ENCODE peak calls at places on chromosomes 12 and 14, in nine cellular contexts. O, P, B, R, Y, M, Q, C and G are unnamed samples.

GRCh38 chr12:130013771-130014484 is 110.1 kb upstream of the TMEM132D start:
- DNase-seq in O (no peak), P (no peak), B (peak; percentile 34), R (peak; percentile 83), Y (peak; percentile 22), M (peak; percentile 48), Q (no peak), C (peak; percentile 13), G (peak; percentile 70)

GRCh38 chr12:109157986-109158385 is 41.6 kb downstream of the ACACB start:
- DNase-seq in O (no peak), P (no peak), B (no peak), R (no peak), Y (no peak), M (no peak), Q (no peak), C (no peak), G (no peak)

GRCh38 chr12:70637686-70638085 is 457 bp upstream of the PTPRB start:
- DNase-seq in O (no peak), P (no peak), B (no peak), R (no peak), Y (no peak), M (no peak), Q (no peak), C (no peak), G (no peak)

GRCh38 chr12:12086975-12087692 is 16.4 kb downstream of the BCL2L14 start:
- DNase-seq in O (no peak), P (no peak), B (no peak), R (no peak), Y (no peak), M (no peak), Q (no peak), C (no peak), G (no peak)

GRCh38 chr12:46998811-46999368 is 80.5 kb upstream of the PCED1B start:
- DNase-seq in O (no peak), P (no peak), B (no peak), R (no peak), Y (no peak), M (no peak), Q (no peak), C (peak; percentile 78), G (no peak)

GRCh38 chr12:68646484-68646883 is 35.8 kb downstream of the RAP1B start:
- DNase-seq in O (no peak), P (no peak), B (no peak), R (no peak), Y (no peak), M (no peak), Q (no peak), C (no peak), G (no peak)

GRCh38 chr12:1058423-1058822 is 67.4 kb downstream of the ERC1 start:
- DNase-seq in O (no peak), P (no peak), B (no peak), R (no peak), Y (no peak), M (no peak), Q (no peak), C (no peak), G (no peak)

GRCh38 chr12:124518051-124518932 is 49.1 kb downstream of the NCOR2 start:
- DNase-seq in O (peak; percentile 100), P (peak; percentile 99), B (peak; percentile 99), R (peak; percentile 98), Y (peak; percentile 99), M (peak; percentile 99), Q (peak; percentile 99), C (peak; percentile 100), G (peak; percentile 96)

GRCh38 chr12:213527-213932 is 427 bp downstream of the SLC6A12 start:
- DNase-seq in O (no peak), P (no peak), B (no peak), R (no peak), Y (no peak), M (no peak), Q (peak; percentile 66), C (no peak), G (no peak)

GRCh38 chr12:100279159-100279558 is 12.2 kb downstream of the SCYL2 start:
- DNase-seq in O (no peak), P (no peak), B (no peak), R (no peak), Y (no peak), M (no peak), Q (no peak), C (no peak), G (no peak)

GRCh38 chr12:14827043-14827442 is 13.1 kb upstream of the SMCO3 start:
- DNase-seq in O (no peak), P (no peak), B (no peak), R (no peak), Y (no peak), M (no peak), Q (no peak), C (no peak), G (no peak)

GRCh38 chr12:27331299-27331926 is 1.2 kb upstream of the BMAL2 start:
- DNase-seq in O (no peak), P (no peak), B (peak; percentile 25), R (no peak), Y (no peak), M (no peak), Q (no peak), C (peak; percentile 89), G (no peak)

GRCh38 chr14:38128640-38129039 is 79.1 kb upstream of the SSTR1 start:
- DNase-seq in O (no peak), P (no peak), B (no peak), R (no peak), Y (no peak), M (no peak), Q (no peak), C (no peak), G (no peak)

GRCh38 chr14:38124496-38124895 is 83.2 kb upstream of the SSTR1 start:
- DNase-seq in O (no peak), P (no peak), B (no peak), R (no peak), Y (no peak), M (no peak), Q (no peak), C (no peak), G (no peak)

GRCh38 chr14:38127784-38128183 is 79.9 kb upstream of the SSTR1 start:
- DNase-seq in O (no peak), P (no peak), B (no peak), R (no peak), Y (no peak), M (no peak), Q (no peak), C (peak; percentile 13), G (no peak)

GRCh38 chr14:38127356-38127755 is 80.3 kb upstream of the SSTR1 start:
- DNase-seq in O (no peak), P (no peak), B (no peak), R (no peak), Y (no peak), M (no peak), Q (no peak), C (no peak), G (no peak)

DNA sequence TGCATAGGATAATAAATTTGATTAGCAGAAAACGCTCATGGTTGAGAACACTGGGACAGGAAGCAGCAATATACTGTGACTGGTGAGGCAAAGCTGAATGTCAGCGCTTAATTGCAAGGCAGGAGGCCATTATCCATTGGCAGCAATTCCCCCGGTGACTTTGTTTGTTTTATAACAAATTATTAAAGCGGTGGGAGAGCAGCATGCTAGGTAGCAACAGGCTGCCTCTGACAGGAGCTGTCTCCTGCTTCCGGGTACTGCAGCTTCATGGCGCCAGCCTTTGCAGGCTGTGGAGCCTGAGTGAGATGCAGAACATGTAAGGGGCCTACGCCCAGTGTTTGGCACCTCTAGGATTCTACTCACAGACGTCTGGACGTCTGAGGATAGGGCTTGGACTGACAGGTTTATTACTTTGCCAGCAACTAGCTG is 82.2 kb upstream of the SSTR1 start:
- DNase-seq in O (no peak), P (no peak), B (no peak), R (no peak), Y (no peak), M (peak; percentile 22), Q (no peak), C (no peak), G (no peak)
- H3K4me3 ChIP-seq in O (no peak overlapping the region), P (no peak overlapping the region), B (no peak overlapping the region), R (no peak overlapping the region), Y (no peak overlapping the region), M (no peak overlapping the region), Q (no peak overlapping the region), C (no peak overlapping the region), G (no peak overlapping the region)

GRCh38 chr12:54034784-54035310 is 2.0 kb downstream of the HOXC5 start:
- DNase-seq in O (no peak), P (no peak), B (no peak), R (no peak), Y (no peak), M (no peak), Q (no peak), C (no peak), G (peak; percentile 37)
- H3K4me1 ChIP-seq in O (peaks cover 26% of the 10 kb centered on the region), P (peaks cover 29% of the 10 kb centered on the region), B (peaks cover 9% of the 10 kb centered on the region), R (peaks cover 14% of the 10 kb centered on the region), Y (peaks cover 28% of the 10 kb centered on the region), M (no peaks in the 10 kb centered on the region), Q (no peaks in the 10 kb centered on the region), C (peaks cover 4% of the 10 kb centered on the region), G (no peaks in the 10 kb centered on the region)

GRCh38 chr14:53127151-53127550 is 26.0 kb downstream of the DDHD1 start:
- DNase-seq in O (no peak), P (no peak), B (no peak), R (no peak), Y (no peak), M (no peak), Q (no peak), C (no peak), G (no peak)
- H3K4me3 ChIP-seq in O (peak overlapping the region; percentile 10), P (peak overlapping the region; percentile 28), B (no peak overlapping the region), R (no peak overlapping the region), Y (peak overlapping the region; percentile 40), M (no peak overlapping the region), Q (no peak overlapping the region), C (no peak overlapping the region), G (no peak overlapping the region)

GRCh38 chr14:69957986-69958385 is 78.8 kb downstream of the SMOC1 start:
- DNase-seq in O (no peak), P (no peak), B (no peak), R (no peak), Y (no peak), M (no peak), Q (no peak), C (no peak), G (no peak)

GRCh38 chr14:69955855-69956567 is 76.8 kb downstream of the SMOC1 start:
- DNase-seq in O (no peak), P (no peak), B (no peak), R (no peak), Y (no peak), M (no peak), Q (no peak), C (no peak), G (no peak)

GRCh38 chr14:69959136-69959535 is 79.9 kb downstream of the SMOC1 start:
- DNase-seq in O (no peak), P (no peak), B (no peak), R (no peak), Y (no peak), M (no peak), Q (no peak), C (no peak), G (no peak)

GRCh38 chr14:69953266-69953905 is 74.2 kb downstream of the SMOC1 start:
- DNase-seq in O (no peak), P (peak; percentile 54), B (no peak), R (no peak), Y (no peak), M (no peak), Q (no peak), C (no peak), G (no peak)

DNA sequence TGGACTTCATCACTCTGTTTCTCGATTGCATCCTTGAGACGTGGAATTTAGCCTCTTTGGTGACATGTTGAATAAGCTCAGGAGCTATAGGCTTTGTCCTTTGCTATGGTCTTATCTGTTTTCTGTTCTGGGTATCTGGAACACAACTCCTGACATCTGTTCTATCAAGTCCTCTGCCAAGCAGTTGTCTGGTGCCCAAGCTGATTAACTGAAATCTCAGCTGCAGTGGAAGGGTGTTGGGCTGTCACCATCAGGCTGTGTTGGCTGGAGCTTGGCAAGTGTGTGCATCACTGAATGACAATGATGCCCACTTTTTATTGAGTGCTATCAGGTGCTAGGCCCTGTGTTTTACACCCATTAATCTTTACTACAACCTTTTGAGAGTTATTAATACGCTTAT is 77.8 kb downstream of the SMOC1 start:
- DNase-seq in O (no peak), P (no peak), B (no peak), R (no peak), Y (no peak), M (no peak), Q (no peak), C (no peak), G (no peak)
- H3K4me1 ChIP-seq in O (no peaks in the 10 kb centered on the region), P (peaks cover 10% of the 10 kb centered on the region), B (no peaks in the 10 kb centered on the region), R (no peaks in the 10 kb centered on the region), Y (no peaks in the 10 kb centered on the region), M (no peaks in the 10 kb centered on the region), Q (no peaks in the 10 kb centered on the region), C (no peaks in the 10 kb centered on the region), G (no peaks in the 10 kb centered on the region)